ENCODE peak calls at places on chromosomes 4 and X, in eight cellular contexts. K is frontal cortex; Y is lower lobe of right lung; U is NCI-H1092; I is CD4-positive, CD25-positive, alpha-beta regulatory T cell; S is GM13977; T is KG1; B is NCI-H2081. F is an unnamed sample.

GRCh38 chr4:183838987-183839712 is 66.0 kb upstream of the STOX2 start:
- DNase-seq in K (no peak), Y (no peak), U (no peak), I (no peak), S (no peak), T (no peak), B (no peak), F (no peak)

GRCh38 chrX:139932077-139932900 is 564 bp downstream of the ATP11C start:
- DNase-seq in K (peak), Y (peak), U (no peak), I (peak), S (peak), T (no peak), B (no peak), F (no peak)

GRCh38 chr4:80393246-80393969 is 57.9 kb downstream of the CFAP299 start:
- DNase-seq in K (no peak), Y (no peak), U (no peak), I (no peak), S (no peak), T (no peak), B (no peak), F (no peak)

GRCh38 chrX:83658731-83659130 is 150.6 kb downstream of the POU3F4 start:
- DNase-seq in K (no peak), Y (no peak), U (no peak), I (no peak), S (peak), T (no peak), B (no peak), F (no peak)

GRCh38 chr4:44448548-44449443 is at the start of gene KCTD8:
- DNase-seq in K (peak), Y (peak), U (peak), I (peak), S (peak), T (peak), B (peak), F (no peak)

GRCh38 chr4:72858328-72858727 is 211.2 kb downstream of the COX18 start:
- DNase-seq in K (no peak), Y (no peak), U (no peak), I (no peak), S (no peak), T (no peak), B (no peak), F (no peak)

GRCh38 chrX:45070116-45071007 is 130.3 kb downstream of the DIPK2B start:
- DNase-seq in K (no peak), Y (no peak), U (no peak), I (peak), S (no peak), T (no peak), B (peak), F (no peak)

GRCh38 chr4:177380730-177381287 is 61.4 kb downstream of the AGA start:
- DNase-seq in K (no peak), Y (no peak), U (no peak), I (no peak), S (no peak), T (no peak), B (no peak), F (no peak)